ENCODE peak calls at places on chromosomes 5 and 9, in ten cellular contexts. U, D, L, J, B, S, O, R, N and Z are unnamed samples.

GRCh38 chr9:92147030-92147853 is 32.0 kb upstream of the SPTLC1 start:
- DNase-seq in D (peak; percentile 84), U (peak; percentile 94), S (no peak), B (no peak), O (peak; percentile 67), L (no peak), J (peak; percentile 75), R (peak; percentile 9), N (peak; percentile 98), Z (no peak)

GRCh38 chr5:137179203-137179602 is 319.9 kb downstream of the SPOCK1 start:
- DNase-seq in R (no peak), S (no peak), J (no peak), L (no peak), O (no peak), D (no peak), U (no peak), N (no peak), B (no peak), Z (no peak)

GRCh38 chr5:171155621-171156020 is 153.4 kb upstream of the TLX3 start:
- DNase-seq in D (no peak), R (no peak), N (no peak), U (peak; percentile 20), L (no peak), S (no peak), J (no peak), O (no peak), B (no peak), Z (no peak)

GRCh38 chr5:62341783-62342475 is 35.9 kb downstream of the KIF2A start:
- DNase-seq in D (no peak), R (no peak), N (no peak), L (no peak), O (peak; percentile 11), B (no peak), J (no peak), S (no peak), U (no peak), Z (peak; percentile 26)

GRCh38 chr5:123088031-123088805 is 823 bp upstream of the PRDM6 start:
- DNase-seq in D (no peak), J (no peak), L (no peak), S (no peak), U (no peak), B (no peak), O (no peak), N (no peak), R (no peak), Z (no peak)

GRCh38 chr9:101064206-101064605 is 35.7 kb downstream of the PLPPR1 start:
- DNase-seq in B (no peak), S (no peak), O (no peak), L (no peak), J (no peak), R (no peak), U (no peak), D (no peak), N (no peak), Z (no peak)

GRCh38 chr9:104872959-104873850 is 54.8 kb downstream of the ABCA1 start:
- DNase-seq in O (no peak), B (no peak), R (peak; percentile 43), J (peak; percentile 88), L (no peak), S (no peak), D (peak; percentile 100), U (peak; percentile 99), N (peak; percentile 99), Z (no peak)

GRCh38 chr9:33320230-33320567 is 29.9 kb downstream of the NFX1 start:
- DNase-seq in U (no peak), S (no peak), O (no peak), L (no peak), R (no peak), N (no peak), D (no peak), B (no peak), J (no peak), Z (no peak)